ENCODE peak calls at places on chromosomes 3 and 15, in seven cellular contexts. D is IMR-90, V is upper lobe of left lung, K is K562, S is prostate gland, A is HepG2, P is transverse colon. X is an unnamed sample.

GRCh38 chr3:195173696-195174095 is 97.3 kb downstream of the XXYLT1 start:
- DNase-seq in D (no peak), V (no peak), K (no peak), S (no peak), A (no peak), P (no peak), X (no peak)

GRCh38 chr15:80325206-80325605 is 73.2 kb upstream of the CTXND1 start:
- DNase-seq in D (no peak), V (no peak), K (no peak), S (no peak), A (no peak), P (no peak), X (no peak)

GRCh38 chr3:2579206-2579605 is 480.5 kb downstream of the CNTN4 start:
- DNase-seq in D (no peak), V (no peak), K (no peak), S (no peak), A (no peak), P (peak), X (no peak)

GRCh38 chr15:74657846-74658245 is 38.0 kb downstream of the EDC3 start:
- DNase-seq in D (peak), V (no peak), K (peak), S (no peak), A (no peak), P (no peak), X (no peak)

GRCh38 chr15:43525131-43525530 is 7.7 kb downstream of the MAP1A start:
- DNase-seq in D (no peak), V (no peak), K (no peak), S (no peak), A (no peak), P (no peak), X (no peak)

GRCh38 chr3:13884851-13885703 is 5.2 kb upstream of the WNT7A start:
- DNase-seq in D (no peak), V (no peak), K (peak), S (peak), A (peak), P (peak), X (no peak)

GRCh38 chr3:43709022-43709421 is 18.3 kb downstream of the ABHD5 start:
- DNase-seq in D (peak), V (no peak), K (no peak), S (no peak), A (peak), P (no peak), X (no peak)

GRCh38 chr3:159191454-159191853 is 389.6 kb downstream of the MFSD1 start:
- DNase-seq in D (no peak), V (no peak), K (no peak), S (no peak), A (no peak), P (no peak), X (no peak)

GRCh38 chr15:71049706-71050422 is 65.4 kb upstream of the THSD4 start:
- DNase-seq in D (peak), V (no peak), K (no peak), S (no peak), A (no peak), P (no peak), X (no peak)

GRCh38 chr3:141722076-141722475 is 16.0 kb upstream of the RNF7 start:
- DNase-seq in D (no peak), V (no peak), K (no peak), S (no peak), A (no peak), P (no peak), X (no peak)

GRCh38 chr3:30467596-30468238 is 138.7 kb upstream of the TGFBR2 start:
- DNase-seq in D (peak), V (no peak), K (no peak), S (no peak), A (no peak), P (no peak), X (no peak)

GRCh38 chr3:34346656-34347055 is 548.2 kb downstream of the PDCD6IP start:
- DNase-seq in D (no peak), V (no peak), K (no peak), S (no peak), A (no peak), P (no peak), X (no peak)

GRCh38 chr3:156542101-156543042 is 12.5 kb downstream of the SSR3 start:
- DNase-seq in D (no peak), V (no peak), K (no peak), S (no peak), A (no peak), P (no peak), X (no peak)

GRCh38 chr15:20357139-20358065 is 184.2 kb downstream of the GOLGA6L6 start:
- DNase-seq in D (no peak), V (peak), K (peak), S (peak), A (no peak), P (no peak), X (no peak)

GRCh38 chr3:34856577-34856976 is 782.7 kb upstream of the ARPP21 start:
- DNase-seq in D (no peak), V (no peak), K (no peak), S (no peak), A (no peak), P (no peak), X (no peak)

GRCh38 chr15:71103102-71103676 is 12.1 kb upstream of the THSD4 start:
- DNase-seq in D (peak), V (no peak), K (no peak), S (no peak), A (peak), P (peak), X (no peak)

GRCh38 chr3:180707921-180708320 is 28.6 kb upstream of the CCDC39 start:
- DNase-seq in D (no peak), V (no peak), K (no peak), S (no peak), A (no peak), P (no peak), X (no peak)

GRCh38 chr15:51331141-51331540 is 7.3 kb downstream of the CYP19A1 start:
- DNase-seq in D (peak), V (no peak), K (peak), S (no peak), A (no peak), P (no peak), X (no peak)

GRCh38 chr3:150936693-150937092 is 31.5 kb upstream of the MINDY4B start:
- DNase-seq in D (no peak), V (no peak), K (no peak), S (no peak), A (no peak), P (no peak), X (no peak)

GRCh38 chr3:188338081-188338480 is 184.1 kb downstream of the LPP start:
- DNase-seq in D (peak), V (no peak), K (no peak), S (no peak), A (no peak), P (no peak), X (no peak)

GRCh38 chr3:3005345-3005744 is 104.8 kb downstream of the IL5RA start:
- DNase-seq in D (no peak), V (no peak), K (no peak), S (no peak), A (no peak), P (no peak), X (no peak)

GRCh38 chr3:46987485-46988401 is 8.3 kb downstream of the NBEAL2 start:
- DNase-seq in D (no peak), V (peak), K (peak), S (no peak), A (no peak), P (peak), X (no peak)

GRCh38 chr15:90936823-90937222 is 1.7 kb downstream of the UNC45A start:
- DNase-seq in D (no peak), V (no peak), K (no peak), S (no peak), A (no peak), P (no peak), X (no peak)

GRCh38 chr15:41511331-41512077 is 2.1 kb downstream of the LTK start:
- DNase-seq in D (no peak), V (peak), K (no peak), S (no peak), A (no peak), P (peak), X (no peak)

GRCh38 chr15:90036806-90037509 is 35.8 kb downstream of the ZNF710 start:
- DNase-seq in D (no peak), V (no peak), K (no peak), S (no peak), A (no peak), P (peak), X (no peak)

GRCh38 chr3:77348244-77348855 is 308.5 kb downstream of the ROBO2 start:
- DNase-seq in D (peak), V (no peak), K (peak), S (no peak), A (peak), P (no peak), X (no peak)

GRCh38 chr3:14550651-14551611 is 10.8 kb upstream of the GRIP2 start:
- DNase-seq in D (peak), V (peak), K (no peak), S (no peak), A (no peak), P (no peak), X (no peak)

GRCh38 chr3:25855281-25855680 is 65.4 kb downstream of the OXSM start:
- DNase-seq in D (peak), V (no peak), K (no peak), S (no peak), A (no peak), P (no peak), X (no peak)

GRCh38 chr15:89792106-89792805 is 16.1 kb downstream of the MESP2 start:
- DNase-seq in D (no peak), V (no peak), K (no peak), S (no peak), A (no peak), P (no peak), X (no peak)

GRCh38 chr15:43253431-43254403 is 13.0 kb downstream of the TGM5 start:
- DNase-seq in D (peak), V (no peak), K (no peak), S (peak), A (no peak), P (peak), X (peak)

GRCh38 chr3:18211116-18211515 is 214.0 kb downstream of the SATB1 start:
- DNase-seq in D (no peak), V (no peak), K (no peak), S (no peak), A (no peak), P (no peak), X (no peak)

GRCh38 chr3:155744091-155744625 is 713 bp downstream of the PLCH1 start:
- DNase-seq in D (peak), V (peak), K (peak), S (peak), A (peak), P (peak), X (no peak)

GRCh38 chr15:53872410-53872809 is 105.8 kb upstream of the UNC13C start:
- DNase-seq in D (no peak), V (no peak), K (no peak), S (no peak), A (no peak), P (no peak), X (no peak)

GRCh38 chr15:64426845-64427465 is 33.4 kb upstream of the ZNF609 start:
- DNase-seq in D (peak), V (no peak), K (no peak), S (no peak), A (peak), P (no peak), X (no peak)
- TF ChIP-seq CTCF in D (peak), V (peak), K (peak), S (peak), A (peak), P (peak), X (peak)

GRCh38 chr15:78508272-78508671 is 895 bp downstream of the HYKK start:
- DNase-seq in D (no peak), V (no peak), K (no peak), S (no peak), A (peak), P (no peak), X (no peak)

GRCh38 chr15:78507831-78508160 is 419 bp downstream of the HYKK start:
- DNase-seq in D (no peak), V (no peak), K (no peak), S (no peak), A (no peak), P (no peak), X (no peak)

GRCh38 chr15:78509726-78510312 is 2.4 kb downstream of the HYKK start:
- DNase-seq in D (no peak), V (no peak), K (no peak), S (no peak), A (no peak), P (no peak), X (no peak)

GRCh38 chr15:78502641-78503040 is 4.7 kb upstream of the HYKK start:
- DNase-seq in D (no peak), V (no peak), K (no peak), S (no peak), A (no peak), P (no peak), X (no peak)

GRCh38 chr15:78506971-78507830 is at the start of gene HYKK:
- DNase-seq in D (peak), V (peak), K (peak), S (peak), A (peak), P (peak), X (peak)
- TF ChIP-seq POLR2A in D (no peak), V (no peak), K (peak), S (peak), A (peak), P (peak), X (no peak)

GRCh38 chr3:186221733-186222378 is 113.0 kb upstream of the ETV5 start:
- DNase-seq in D (no peak), V (no peak), K (no peak), S (no peak), A (no peak), P (no peak), X (peak)
- H3K27ac ChIP-seq in D (no peak), V (no peak), K (no peak), S (peak), A (no peak), P (no peak), X (peak)

DNA sequence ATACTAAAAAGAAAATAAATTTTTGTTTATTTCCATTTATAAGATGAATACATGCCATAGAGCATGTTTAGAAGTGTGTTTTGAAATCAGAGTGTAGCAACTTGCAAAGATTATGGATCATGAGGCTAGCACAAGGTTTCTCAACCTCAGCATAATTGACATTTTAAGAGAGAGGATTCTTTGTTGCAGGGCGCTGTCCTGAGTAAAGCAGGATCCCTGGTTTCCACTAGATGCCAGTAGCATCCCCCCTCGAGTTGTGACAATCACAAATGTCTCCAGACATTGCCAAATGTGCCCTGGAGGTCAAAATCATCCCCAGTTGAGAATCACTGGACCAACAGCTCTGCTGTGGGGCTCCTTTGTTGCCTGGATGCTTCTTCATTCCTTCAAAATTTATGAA is 128.5 kb upstream of the RBMS3 start:
- DNase-seq in D (no peak), V (no peak), K (no peak), S (no peak), A (no peak), P (no peak), X (no peak)
- TF ChIP-seq CTCF in D (no peak), V (no peak), K (no peak), S (no peak), A (no peak), P (no peak), X (no peak)

GRCh38 chr3:15794842-15795562 is 2.8 kb downstream of the ANKRD28 start:
- DNase-seq in D (no peak), V (no peak), K (no peak), S (no peak), A (no peak), P (no peak), X (no peak)

GRCh38 chr3:15796771-15797599 is 794 bp downstream of the ANKRD28 start:
- DNase-seq in D (peak), V (no peak), K (peak), S (no peak), A (peak), P (no peak), X (peak)

GRCh38 chr3:15796331-15796730 is 1.4 kb downstream of the ANKRD28 start:
- DNase-seq in D (no peak), V (no peak), K (no peak), S (no peak), A (no peak), P (no peak), X (no peak)

GRCh38 chr3:15794303-15794771 is 3.4 kb downstream of the ANKRD28 start:
- DNase-seq in D (peak), V (no peak), K (peak), S (no peak), A (no peak), P (no peak), X (no peak)

DNA sequence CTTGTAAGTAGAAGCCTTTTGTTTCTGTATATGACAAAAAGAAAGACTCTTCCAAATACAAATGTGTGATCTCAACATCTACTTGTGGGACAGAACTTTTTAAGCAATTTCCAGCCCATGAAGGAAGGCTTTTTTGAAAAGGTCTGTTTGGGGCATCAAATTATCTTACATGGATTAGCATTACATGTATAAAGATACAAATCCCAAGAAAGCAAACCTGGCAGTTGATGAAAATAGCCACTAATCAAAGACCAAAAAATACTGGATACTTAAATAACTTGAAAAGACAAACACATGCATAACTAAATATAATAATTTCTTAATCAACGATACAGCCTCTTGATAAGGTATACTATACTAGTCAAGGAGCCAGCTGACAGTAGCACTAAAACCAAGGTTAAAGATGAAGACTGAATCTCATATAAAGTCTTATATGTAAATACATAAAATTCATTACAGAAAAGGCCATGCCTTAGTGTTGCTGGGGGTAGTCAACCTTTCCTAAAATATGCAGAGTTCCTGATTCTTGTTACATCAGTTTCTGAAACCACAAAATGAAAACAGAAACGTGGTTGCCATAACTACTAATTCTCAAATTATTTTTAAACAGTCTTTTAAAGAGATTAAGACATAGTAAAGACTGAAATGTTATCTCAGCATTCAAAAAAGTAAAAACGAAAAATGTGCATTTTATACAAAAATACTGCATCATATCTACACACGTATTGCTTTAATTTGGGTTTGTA is 2.0 kb downstream of the ANKRD28 start:
- DNase-seq in D (peak), V (no peak), K (no peak), S (no peak), A (no peak), P (no peak), X (no peak)
- TF ChIP-seq POLR2A in D (peak), V (no peak), K (no peak), S (no peak), A (no peak), P (no peak), X (no peak)

DNA sequence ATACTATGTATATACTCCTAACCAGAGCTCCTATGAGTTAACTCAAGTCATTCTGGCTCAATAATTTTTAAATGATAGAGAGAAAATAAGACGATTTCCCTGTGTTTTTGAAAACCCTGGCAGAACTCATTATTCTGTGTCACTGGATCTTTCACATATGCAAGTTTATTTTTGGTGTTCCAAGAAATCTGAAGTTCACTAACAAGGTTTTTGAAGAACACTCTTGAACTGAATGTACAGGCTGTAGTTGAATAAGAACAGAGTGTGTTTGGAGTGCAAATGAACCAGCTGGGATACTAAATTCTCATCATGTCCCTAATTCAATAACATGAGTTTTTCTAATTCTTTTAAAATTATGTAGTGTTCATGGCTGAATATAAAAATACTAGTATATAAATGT is 466.9 kb upstream of the SUCLG2 start:
- DNase-seq in D (no peak), V (no peak), K (no peak), S (no peak), A (no peak), P (no peak), X (no peak)
- H3K27ac ChIP-seq in D (no peak), V (no peak), K (no peak), S (no peak), A (no peak), P (no peak), X (no peak)

GRCh38 chr3:100289339-100289738 is 28.5 kb downstream of the TBC1D23 start:
- DNase-seq in D (peak), V (no peak), K (peak), S (no peak), A (no peak), P (no peak), X (no peak)
- TF ChIP-seq CTCF in D (no peak), V (no peak), K (no peak), S (no peak), A (no peak), P (no peak), X (no peak)